ENCODE peak calls at places on chromosome 14, in four cellular contexts. X, U, Q and E are unnamed samples. For H3K79me2, the result is how much of the 10 kb centered on the place peaks cover.

GRCh38 chr14:50059773-50060629 is 56.4 kb downstream of the VCPKMT start:
- DNase-seq in X (no peak), U (no peak), Q (no peak), E (no peak)

GRCh38 chr14:61140872-61141271 is 140.3 kb downstream of the TMEM30B start:
- DNase-seq in X (peak), U (no peak), Q (peak), E (peak)

GRCh38 chr14:76138119-76138757 is 13.5 kb upstream of the GPATCH2L start:
- DNase-seq in X (no peak), U (no peak), Q (no peak), E (no peak)

GRCh38 chr14:95097385-95097784 is 59.9 kb downstream of the DICER1 start:
- DNase-seq in X (peak), U (no peak), Q (no peak), E (peak)

GRCh38 chr14:94376108-94376975 is 12.1 kb downstream of the SERPINA1 start:
- DNase-seq in X (no peak), U (no peak), Q (no peak), E (no peak)

GRCh38 chr14:31122098-31122611 is 85.4 kb downstream of the HECTD1 start:
- DNase-seq in X (peak), U (no peak), Q (no peak), E (peak)

GRCh38 chr14:24067133-24068082 is 4.0 kb upstream of the CPNE6 start:
- DNase-seq in X (no peak), U (no peak), Q (no peak), E (no peak)

GRCh38 chr14:20468773-20469241 is 399 bp upstream of the PNP start:
- DNase-seq in X (no peak), U (no peak), Q (no peak), E (peak)

GRCh38 chr14:100140452-100141132 is 18.9 kb downstream of the DEGS2 start:
- DNase-seq in X (no peak), U (peak), Q (no peak), E (no peak)

GRCh38 chr14:90758959-90759358 is 57.3 kb downstream of the TTC7B start:
- DNase-seq in X (peak), U (no peak), Q (no peak), E (peak)

GRCh38 chr14:52048641-52049204 is 20.1 kb downstream of the NID2 start:
- DNase-seq in X (no peak), U (no peak), Q (peak), E (peak)

GRCh38 chr14:31716208-31716607 is 155.0 kb downstream of the NUBPL start:
- DNase-seq in X (peak), U (no peak), Q (no peak), E (no peak)

GRCh38 chr14:92701826-92702225 is 46.6 kb downstream of the LGMN start:
- DNase-seq in X (no peak), U (no peak), Q (no peak), E (no peak)

GRCh38 chr14:99318091-99318958 is 46.3 kb upstream of the BCL11B start:
- DNase-seq in X (no peak), U (no peak), Q (no peak), E (no peak)

GRCh38 chr14:22438742-22439141 is 150.3 kb downstream of the DAD1 start:
- DNase-seq in X (no peak), U (no peak), Q (no peak), E (no peak)

GRCh38 chr14:22641851-22642250 is 2.3 kb downstream of the OR6J1 start:
- DNase-seq in X (no peak), U (no peak), Q (peak), E (peak)

GRCh38 chr14:87863047-87863446 is 129.9 kb downstream of the GALC start:
- DNase-seq in X (no peak), U (no peak), Q (no peak), E (no peak)

GRCh38 chr14:54356172-54356571 is 40.6 kb upstream of the CDKN3 start:
- DNase-seq in X (peak), U (no peak), Q (peak), E (no peak)

GRCh38 chr14:87935895-87936294 is 57.1 kb downstream of the GALC start:
- DNase-seq in X (no peak), U (no peak), Q (no peak), E (no peak)

GRCh38 chr14:81990312-81990761 is 456.7 kb upstream of the SEL1L start:
- DNase-seq in X (peak), U (no peak), Q (peak), E (peak)

GRCh38 chr14:96154900-96155299 is 49.7 kb upstream of the BDKRB2 start:
- DNase-seq in X (no peak), U (no peak), Q (no peak), E (no peak)

GRCh38 chr14:69288001-69288771 is 28.2 kb downstream of the GALNT16 start:
- DNase-seq in X (peak), U (no peak), Q (peak), E (peak)

DNA sequence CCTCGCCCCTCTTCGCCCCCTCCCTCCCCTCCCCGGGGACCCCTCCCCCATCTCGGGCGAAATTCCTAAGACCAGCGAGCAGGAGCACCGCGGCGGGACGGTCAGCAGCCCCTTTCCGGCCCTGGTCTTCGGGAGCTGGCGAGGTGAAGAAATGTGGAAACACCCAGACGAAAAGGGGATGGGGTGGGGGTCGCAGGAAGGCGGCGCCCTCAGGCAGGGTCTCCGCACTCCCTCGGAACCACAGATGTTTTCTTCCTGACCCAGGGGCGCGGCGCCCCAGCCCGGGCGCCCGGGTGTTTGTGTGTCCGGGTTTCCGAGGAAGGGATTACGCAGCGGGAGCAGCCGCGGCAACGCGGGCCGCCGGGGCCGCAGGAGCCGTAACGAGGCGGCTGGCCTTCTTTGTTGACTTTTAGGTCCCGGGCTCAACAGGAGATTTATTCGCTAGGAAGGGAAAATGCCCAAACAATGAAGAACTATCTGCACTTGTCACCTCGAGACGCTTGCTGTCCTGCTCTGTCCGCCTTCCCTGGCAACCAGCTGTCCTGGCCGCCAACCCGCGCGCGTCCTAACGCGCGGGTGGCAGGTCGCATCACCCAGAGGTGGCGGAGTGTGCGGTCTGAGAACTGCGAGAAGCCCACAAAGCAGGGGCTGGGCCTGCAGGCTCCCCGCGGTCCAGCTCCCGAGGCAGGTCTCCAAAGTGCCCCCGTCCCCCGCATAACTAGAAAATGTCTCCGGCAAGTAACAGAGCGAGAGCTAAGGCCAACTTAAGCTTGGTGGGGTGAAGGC is 7.0 kb downstream of the FOXA1 start:
- DNase-seq in X (no peak), U (no peak), Q (peak), E (peak)
- TF ChIP-seq EZH2 in X (peak), U (peak), Q (no peak), E (no peak)

DNA sequence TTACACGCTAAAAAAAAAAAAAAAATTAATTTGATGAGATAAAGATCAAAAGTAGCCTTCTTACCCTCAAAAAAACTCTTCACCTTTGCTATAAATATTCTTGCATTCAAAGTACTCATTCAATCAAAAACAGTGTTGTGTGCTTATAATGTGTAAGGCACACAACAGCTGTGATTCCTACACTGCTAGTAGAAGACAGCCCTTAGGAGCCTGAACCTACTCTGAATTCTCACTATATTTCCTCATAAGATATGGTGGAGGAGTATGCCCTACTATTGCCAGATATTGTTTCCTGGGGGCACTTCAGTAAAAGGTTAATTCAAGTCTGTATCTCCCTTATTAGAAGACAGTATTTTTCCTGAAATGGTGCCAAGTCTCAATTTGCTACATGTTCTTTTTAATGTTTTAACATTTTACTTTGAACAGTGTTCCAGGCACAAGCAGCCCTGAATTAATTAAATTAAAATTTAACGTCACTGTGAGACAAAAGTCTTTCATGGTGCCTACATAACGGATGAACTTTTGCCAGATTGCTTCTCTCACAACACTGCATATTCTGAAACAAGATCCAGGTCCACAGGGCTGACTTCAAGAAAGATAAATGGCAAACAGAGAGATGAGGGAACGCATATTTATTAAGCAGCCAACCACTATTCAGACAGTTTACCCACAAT is 19.3 kb downstream of the PPP2R5E start:
- DNase-seq in X (no peak), U (no peak), Q (no peak), E (no peak)
- H3K79me2 ChIP-seq in X (under half), U (half or more), Q (under half), E (half or more)

GRCh38 chr14:41606249-41607118 is at the start of gene LRFN5:
- DNase-seq in X (peak), U (no peak), Q (peak), E (peak)
- TF ChIP-seq EZH2 in X (no peak), U (no peak), Q (peak), E (no peak)

GRCh38 chr14:105842105-105842504 is 315.7 kb downstream of the TMEM121 start:
- DNase-seq in X (no peak), U (no peak), Q (no peak), E (no peak)
- H3K79me2 ChIP-seq in X (under half), U (under half), Q (under half), E (under half)

GRCh38 chr14:28774764-28775738 is 8.5 kb downstream of the FOXG1 start:
- DNase-seq in X (no peak), U (no peak), Q (no peak), E (no peak)
- TF ChIP-seq EZH2 in X (no peak), U (peak), Q (no peak), E (no peak)

DNA sequence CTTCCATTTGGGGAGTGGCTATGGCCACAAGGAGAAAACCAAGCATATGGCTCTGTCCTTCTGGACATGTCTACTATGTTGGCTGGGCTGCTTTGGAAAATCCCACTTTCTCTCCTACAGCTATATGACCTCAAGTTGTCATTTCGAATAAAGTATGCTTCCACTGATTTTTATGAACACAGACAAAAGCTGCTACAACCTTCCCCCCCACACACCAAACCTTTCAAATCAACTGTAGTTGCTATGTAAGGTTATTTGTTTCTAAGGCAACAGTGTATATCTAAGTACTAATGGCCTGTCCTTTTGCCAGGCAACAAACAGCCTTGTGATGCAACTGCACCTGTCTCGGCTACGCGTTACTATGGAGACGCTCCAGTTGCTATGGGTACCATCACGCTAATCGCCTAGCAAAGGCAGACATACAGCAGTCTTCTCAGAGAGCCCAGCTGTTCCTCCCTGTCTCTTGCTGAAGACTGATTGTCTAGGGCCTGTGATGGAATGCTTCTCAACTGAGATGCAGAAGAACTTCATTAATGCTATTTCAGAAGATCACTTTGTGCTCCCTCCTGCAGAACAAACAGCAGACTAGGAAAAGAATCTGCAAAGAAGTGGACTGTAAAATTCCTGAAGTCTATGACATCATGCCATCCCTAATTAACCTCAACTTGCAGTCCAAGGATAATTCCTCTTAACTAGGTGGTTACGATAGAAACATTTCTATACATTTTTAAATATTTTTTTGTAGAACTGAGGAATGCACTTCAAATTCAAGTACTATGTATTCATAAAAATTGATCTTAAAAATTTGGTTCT is 67.6 kb downstream of the FOXN3 start:
- DNase-seq in X (peak), U (no peak), Q (no peak), E (no peak)
- H3K79me2 ChIP-seq in X (under half), U (half or more), Q (under half), E (under half)

DNA sequence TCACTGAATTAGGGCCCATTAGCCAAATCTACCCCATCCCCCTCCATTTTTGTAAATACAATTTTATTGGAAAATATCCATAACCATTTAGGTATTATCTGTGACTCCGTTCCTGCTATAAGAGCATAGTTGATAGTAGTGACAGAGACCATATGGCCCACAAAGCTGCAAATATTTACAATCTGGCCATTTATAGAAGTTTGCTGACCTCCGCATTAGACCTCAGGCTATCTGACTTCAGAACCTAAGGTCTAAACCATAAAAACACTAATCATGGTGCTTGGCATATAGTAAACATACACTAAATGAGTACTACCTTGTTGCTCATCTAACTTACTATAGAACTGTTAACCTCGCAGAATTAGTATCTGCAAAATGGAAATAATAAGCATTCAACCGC is 124.8 kb downstream of the NPAS3 start:
- DNase-seq in X (no peak), U (no peak), Q (peak), E (no peak)
- TF ChIP-seq EZH2 in X (no peak), U (no peak), Q (no peak), E (no peak)

GRCh38 chr14:103449762-103450161 is 64.5 kb downstream of the MARK3 start:
- DNase-seq in X (no peak), U (no peak), Q (no peak), E (no peak)
- H3K79me2 ChIP-seq in X (half or more), U (under half), Q (half or more), E (half or more)

GRCh38 chr14:101336203-101336602 is 225.1 kb upstream of the DIO3 start:
- DNase-seq in X (no peak), U (no peak), Q (no peak), E (no peak)
- TF ChIP-seq EZH2 in X (no peak), U (no peak), Q (no peak), E (no peak)